ENCODE peak calls at places on chromosomes 12 and 14, in five cellular contexts. W is tibial nerve; R is cardiac muscle cell; B is left ventricle myocardium inferior; E is CD4-positive, alpha-beta memory T cell. F is an unnamed sample.

GRCh38 chr12:25455696-25456095 is 97.4 kb downstream of the LMNTD1 start:
- DNase-seq in R (no peak), B (no peak), E (no peak), W (no peak), F (no peak)

GRCh38 chr12:15719230-15719629 is 70.0 kb downstream of the EPS8 start:
- DNase-seq in E (no peak), B (no peak), R (no peak), W (no peak), F (no peak)

GRCh38 chr12:96383371-96383770 is 16.9 kb downstream of the CDK17 start:
- DNase-seq in W (no peak), R (no peak), E (no peak), B (no peak), F (no peak)

GRCh38 chr14:55249423-55249822 is 21.8 kb upstream of the FBXO34 start:
- DNase-seq in R (peak; percentile 48), B (no peak), E (no peak), W (no peak), F (no peak)

GRCh38 chr12:131438874-131439273 is 272.0 kb upstream of the SFSWAP start:
- DNase-seq in R (no peak), W (no peak), E (no peak), B (no peak), F (no peak)

GRCh38 chr14:60350366-60350720 is 101.3 kb downstream of the PPM1A start:
- DNase-seq in B (no peak), W (no peak), E (no peak), R (peak; percentile 13), F (no peak)

GRCh38 chr12:64627781-64628180 is 17.5 kb downstream of the RASSF3 start:
- DNase-seq in R (peak; percentile 79), B (no peak), W (no peak), E (no peak), F (no peak)

GRCh38 chr12:132185698-132186097 is 41.4 kb downstream of the NOC4L start:
- DNase-seq in B (no peak), R (no peak), W (no peak), E (peak; percentile 75), F (no peak)

GRCh38 chr12:65825573-65826512 is 1.6 kb downstream of the HMGA2 start:
- DNase-seq in E (no peak), W (no peak), R (peak; percentile 66), B (no peak), F (no peak)

GRCh38 chr12:2172040-2172439 is 119.3 kb downstream of the CACNA1C start:
- DNase-seq in W (no peak), R (no peak), B (no peak), E (no peak), F (no peak)

GRCh38 chr12:47082963-47083621 is 3.3 kb upstream of the AMIGO2 start:
- DNase-seq in B (no peak), E (no peak), R (peak; percentile 87), W (no peak), F (no peak)

GRCh38 chr12:108722992-108723766 is 8.1 kb downstream of the CORO1C start:
- DNase-seq in E (no peak), R (peak; percentile 71), B (no peak), W (no peak), F (no peak)

GRCh38 chr12:64655141-64655540 is 44.8 kb downstream of the RASSF3 start:
- DNase-seq in W (no peak), E (no peak), R (no peak), B (no peak), F (no peak)

GRCh38 chr12:101927042-101927441 is 49.7 kb downstream of the DRAM1 start:
- DNase-seq in E (no peak), R (peak; percentile 85), W (no peak), B (no peak), F (no peak)

GRCh38 chr12:91043408-91043807 is 14.4 kb downstream of the KERA start:
- DNase-seq in R (no peak), E (no peak), W (no peak), B (no peak), F (no peak)

GRCh38 chr14:41385787-41386186 is 220.9 kb upstream of the LRFN5 start:
- DNase-seq in B (no peak), W (no peak), R (no peak), E (no peak), F (no peak)

GRCh38 chr12:111823891-111824290 is 18.1 kb upstream of the MAPKAPK5 start:
- DNase-seq in R (no peak), E (no peak), W (no peak), B (no peak), F (no peak)

GRCh38 chr12:112111931-112112330 is 3.3 kb upstream of the NAA25 start:
- DNase-seq in E (no peak), B (no peak), R (no peak), W (no peak), F (no peak)

GRCh38 chr12:14408208-14408607 is 42.7 kb downstream of the ATF7IP start:
- DNase-seq in B (no peak), R (peak; percentile 53), E (peak; percentile 32), W (no peak), F (no peak)
- H3K4me3 ChIP-seq in B (peak overlapping the region; percentile 24), R (no peak overlapping the region), E (no peak overlapping the region), W (no peak overlapping the region), F (no peak overlapping the region)

DNA sequence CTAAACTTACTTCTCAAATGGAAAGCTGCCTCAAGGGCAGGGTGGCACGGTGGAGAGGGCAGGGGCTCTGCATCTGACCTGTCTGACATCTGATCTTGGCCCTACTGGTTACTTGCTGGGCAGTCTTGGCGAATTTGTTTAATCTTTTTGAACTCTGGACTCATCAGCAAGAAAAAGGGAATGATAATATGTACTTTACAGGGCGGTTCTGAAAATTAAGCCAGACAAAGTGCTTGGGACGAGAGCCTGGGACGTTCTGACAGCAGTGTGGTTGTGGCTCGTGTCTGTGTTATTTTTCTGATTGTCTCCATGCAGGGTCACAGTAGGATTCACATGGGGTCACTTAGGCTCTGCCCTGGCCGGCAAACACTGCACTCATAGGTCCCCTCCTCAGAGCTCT is 659.3 kb downstream of the VRK1 start:
- DNase-seq in R (no peak), W (no peak), E (no peak), B (no peak), F (no peak)
- H3K36me3 ChIP-seq in R (no peaks in the 10 kb centered on the region), W (no peaks in the 10 kb centered on the region), E (no peaks in the 10 kb centered on the region), B (no peaks in the 10 kb centered on the region), F (peaks cover 2% of the 10 kb centered on the region)

GRCh38 chr12:52026267-52026666 is 19.5 kb downstream of the TAMALIN start:
- DNase-seq in E (no peak), B (no peak), R (no peak), W (no peak), F (no peak)
- H3K27ac ChIP-seq in E (peak overlapping the region; percentile 48), B (peak overlapping the region; percentile 93), R (peak overlapping the region; percentile 96), W (peak overlapping the region; percentile 88), F (no peak overlapping the region)

DNA sequence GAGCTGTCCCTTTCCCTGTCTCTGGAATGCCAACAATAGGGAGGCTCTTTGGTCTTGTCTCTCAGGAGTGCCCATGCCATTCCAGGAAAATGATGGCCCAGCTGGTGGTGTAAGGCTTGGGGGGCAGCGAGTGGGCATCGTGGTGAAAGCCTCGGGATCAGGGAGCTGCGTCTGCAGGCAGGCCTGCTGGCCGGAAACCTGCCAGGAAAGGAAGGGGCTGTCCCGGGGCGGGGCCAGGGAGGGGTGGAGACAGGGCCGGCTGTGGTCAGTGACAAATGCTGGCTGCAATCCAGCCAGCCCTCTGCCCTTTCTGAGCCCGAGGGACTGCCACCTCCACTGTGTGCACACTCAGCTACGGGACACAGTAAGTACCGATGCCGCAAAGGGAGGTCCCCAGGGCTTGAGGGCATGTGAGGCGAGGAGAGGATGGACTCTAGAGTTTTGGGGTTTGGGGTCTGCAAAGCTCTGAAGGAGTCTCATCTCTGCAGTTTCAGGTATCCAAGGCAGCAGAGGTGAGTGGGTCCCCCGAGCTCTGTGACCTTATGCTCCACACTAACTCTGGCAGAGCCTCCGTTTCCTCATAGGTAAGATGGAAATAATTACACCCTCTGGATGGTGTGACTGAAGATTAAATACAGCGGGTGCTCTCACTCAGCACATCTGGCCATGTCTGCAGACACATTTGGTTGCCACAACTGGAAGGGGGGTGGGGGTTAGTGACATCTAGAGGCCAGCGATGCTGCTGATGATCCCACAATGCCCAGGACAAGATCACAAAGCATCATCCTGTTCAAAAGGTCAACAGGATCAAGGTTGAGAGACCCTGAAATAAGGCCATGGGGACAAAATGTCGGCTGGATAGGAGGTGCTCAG is at the start of gene SERPINA5:
- DNase-seq in B (peak; percentile 55), W (peak; percentile 46), E (no peak), R (peak; percentile 73), F (no peak)
- H3K4me3 ChIP-seq in B (peak within 1 kb of the TSS; percentile 9), W (no peak within 1 kb of the TSS), E (no peak within 1 kb of the TSS), R (no peak within 1 kb of the TSS), F (no peak within 1 kb of the TSS)

GRCh38 chr14:68589447-68590232 is 203.2 kb downstream of the ZFP36L1 start:
- DNase-seq in W (no peak), B (peak; percentile 71), R (peak; percentile 89), E (no peak), F (no peak)
- H3K36me3 ChIP-seq in W (no peaks in the 10 kb centered on the region), B (no peaks in the 10 kb centered on the region), R (no peaks in the 10 kb centered on the region), E (no peaks in the 10 kb centered on the region), F (no peaks in the 10 kb centered on the region)

GRCh38 chr12:110137786-110138185 is 13.6 kb downstream of the IFT81 start:
- DNase-seq in R (no peak), W (no peak), B (no peak), E (no peak), F (no peak)

GRCh38 chr12:110135806-110136205 is 11.6 kb downstream of the IFT81 start:
- DNase-seq in E (no peak), B (no peak), R (no peak), W (no peak), F (no peak)

GRCh38 chr12:110141389-110141788 is 17.2 kb downstream of the IFT81 start:
- DNase-seq in R (peak; percentile 92), B (peak; percentile 55), E (no peak), W (no peak), F (no peak)
- H3K27ac ChIP-seq in R (no peak overlapping the region), B (peak overlapping the region; percentile 45), E (no peak overlapping the region), W (no peak overlapping the region), F (no peak overlapping the region)

GRCh38 chr12:57146925-57147640 is at the start of gene LRP1-AS:
- DNase-seq in B (no peak), W (no peak), E (no peak), R (no peak), F (no peak)
- H3K4me3 ChIP-seq in B (no peak within 1 kb of the TSS), W (no peak within 1 kb of the TSS), E (no peak within 1 kb of the TSS), R (no peak within 1 kb of the TSS), F (no peak within 1 kb of the TSS)

GRCh38 chr12:120573560-120573959 is 7.6 kb downstream of the POP5 start:
- DNase-seq in E (no peak), W (no peak), R (no peak), B (no peak), F (no peak)

GRCh38 chr12:120574106-120574505 is 7.1 kb downstream of the POP5 start:
- DNase-seq in R (no peak), W (no peak), B (no peak), E (no peak), F (no peak)

DNA sequence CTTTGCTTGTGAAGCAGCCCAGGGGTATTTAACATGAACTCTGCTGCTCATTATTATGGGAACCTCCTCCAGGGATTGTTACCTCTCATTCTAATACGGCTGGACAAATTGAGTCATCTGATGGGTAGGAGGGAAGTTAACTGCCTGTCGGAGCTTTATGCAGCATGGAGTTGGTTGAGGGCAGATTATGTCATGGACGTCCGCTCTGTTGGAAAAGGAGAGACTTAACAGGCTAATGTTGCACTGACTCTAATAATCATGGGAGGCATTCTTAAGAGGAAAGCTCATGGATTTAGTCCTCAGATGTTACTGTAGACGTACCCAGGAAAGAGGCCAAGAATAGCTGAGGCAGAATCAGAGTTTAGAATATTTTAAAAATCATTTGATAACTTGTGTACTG is 9.9 kb downstream of the POP5 start:
- DNase-seq in R (peak; percentile 38), E (no peak), B (no peak), W (no peak), F (no peak)
- H3K36me3 ChIP-seq in R (peaks cover 64% of the 10 kb centered on the region), E (peaks cover 69% of the 10 kb centered on the region), B (peaks cover 100% of the 10 kb centered on the region), W (peaks cover 15% of the 10 kb centered on the region), F (peaks cover 93% of the 10 kb centered on the region)

F was measured in effector memory CD4-positive, alpha-beta T cell.